ENCODE peak calls at places on chromosomes 16 and 17, in seven cellular contexts. One of them, this sample, is unnamed.

GRCh38 chr16:15518412-15519351 is 84.3 kb downstream of the BMERB1 start:
- DNase-seq in neural progenitor cell: no peak
- DNase-seq in right lobe of liver: no peak
- DNase-seq in OCI-M1: no peak
- DNase-seq in T-helper 1 cell: no peak
- DNase-seq in nephron progenitor cell: no peak
- DNase-seq in cardiac muscle cell: peak; percentile 93
- DNase-seq in this sample: peak; percentile 76

GRCh38 chr16:80794071-80794470 is 10.3 kb downstream of the CDYL2 start:
- DNase-seq in nephron progenitor cell: no peak
- DNase-seq in neural progenitor cell: no peak
- DNase-seq in cardiac muscle cell: no peak
- DNase-seq in right lobe of liver: no peak
- DNase-seq in T-helper 1 cell: no peak
- DNase-seq in OCI-M1: no peak
- DNase-seq in this sample: no peak

GRCh38 chr17:55068862-55069771 is 100.6 kb downstream of the STXBP4 start:
- DNase-seq in T-helper 1 cell: no peak
- DNase-seq in cardiac muscle cell: no peak
- DNase-seq in nephron progenitor cell: no peak
- DNase-seq in OCI-M1: peak; percentile 55
- DNase-seq in right lobe of liver: no peak
- DNase-seq in neural progenitor cell: no peak
- DNase-seq in this sample: no peak

GRCh38 chr16:78094166-78094565 is 5.3 kb upstream of the WWOX start:
- DNase-seq in nephron progenitor cell: no peak
- DNase-seq in OCI-M1: peak; percentile 14
- DNase-seq in right lobe of liver: no peak
- DNase-seq in cardiac muscle cell: no peak
- DNase-seq in neural progenitor cell: no peak
- DNase-seq in T-helper 1 cell: no peak
- DNase-seq in this sample: no peak

GRCh38 chr17:30244853-30245385 is 9.4 kb upstream of the SLC6A4 start:
- DNase-seq in cardiac muscle cell: no peak
- DNase-seq in right lobe of liver: no peak
- DNase-seq in T-helper 1 cell: no peak
- DNase-seq in nephron progenitor cell: no peak
- DNase-seq in neural progenitor cell: no peak
- DNase-seq in OCI-M1: no peak
- DNase-seq in this sample: no peak

GRCh38 chr16:64489449-64489848 is 632.4 kb downstream of the CDH11 start:
- DNase-seq in neural progenitor cell: no peak
- DNase-seq in cardiac muscle cell: no peak
- DNase-seq in OCI-M1: no peak
- DNase-seq in nephron progenitor cell: no peak
- DNase-seq in T-helper 1 cell: no peak
- DNase-seq in right lobe of liver: no peak
- DNase-seq in this sample: no peak

GRCh38 chr17:7438050-7438614 is 1.2 kb upstream of the FGF11 start:
- DNase-seq in OCI-M1: peak; percentile 71
- DNase-seq in neural progenitor cell: peak; percentile 88
- DNase-seq in cardiac muscle cell: peak; percentile 17
- DNase-seq in T-helper 1 cell: no peak
- DNase-seq in nephron progenitor cell: peak; percentile 86
- DNase-seq in right lobe of liver: peak; percentile 74
- DNase-seq in this sample: peak; percentile 52

GRCh38 chr17:12665263-12666210 is at the start of gene MYOCD:
- DNase-seq in OCI-M1: no peak
- DNase-seq in nephron progenitor cell: peak; percentile 83
- DNase-seq in neural progenitor cell: peak; percentile 97
- DNase-seq in cardiac muscle cell: peak; percentile 16
- DNase-seq in T-helper 1 cell: no peak
- DNase-seq in right lobe of liver: no peak
- DNase-seq in this sample: no peak

GRCh38 chr16:67928561-67929364 is 2.9 kb downstream of the CTRL start:
- DNase-seq in nephron progenitor cell: peak; percentile 78
- DNase-seq in right lobe of liver: peak; percentile 77
- DNase-seq in T-helper 1 cell: peak; percentile 46
- DNase-seq in cardiac muscle cell: peak; percentile 70
- DNase-seq in OCI-M1: peak; percentile 81
- DNase-seq in neural progenitor cell: peak; percentile 79
- DNase-seq in this sample: peak; percentile 83

GRCh38 chr16:48158296-48158695 is 2.5 kb upstream of the ABCC12 start:
- DNase-seq in T-helper 1 cell: no peak
- DNase-seq in neural progenitor cell: no peak
- DNase-seq in OCI-M1: no peak
- DNase-seq in nephron progenitor cell: no peak
- DNase-seq in cardiac muscle cell: peak; percentile 45
- DNase-seq in right lobe of liver: no peak
- DNase-seq in this sample: no peak

GRCh38 chr16:84607694-84608093 is 10.2 kb downstream of the COTL1 start:
- DNase-seq in neural progenitor cell: no peak
- DNase-seq in OCI-M1: peak; percentile 87
- DNase-seq in right lobe of liver: no peak
- DNase-seq in nephron progenitor cell: no peak
- DNase-seq in cardiac muscle cell: no peak
- DNase-seq in T-helper 1 cell: no peak
- DNase-seq in this sample: no peak

GRCh38 chr16:13471036-13471435 is 448.9 kb upstream of the ERCC4 start:
- DNase-seq in T-helper 1 cell: no peak
- DNase-seq in cardiac muscle cell: no peak
- DNase-seq in OCI-M1: no peak
- DNase-seq in neural progenitor cell: peak; percentile 38
- DNase-seq in nephron progenitor cell: peak; percentile 58
- DNase-seq in right lobe of liver: no peak
- DNase-seq in this sample: no peak

GRCh38 chr17:63399316-63399715 is 46.8 kb downstream of the CYB561 start:
- DNase-seq in cardiac muscle cell: peak; percentile 66
- DNase-seq in right lobe of liver: no peak
- DNase-seq in T-helper 1 cell: no peak
- DNase-seq in OCI-M1: no peak
- DNase-seq in neural progenitor cell: no peak
- DNase-seq in nephron progenitor cell: no peak
- DNase-seq in this sample: no peak

GRCh38 chr16:67296422-67296821 is 17.1 kb downstream of the PLEKHG4 start:
- DNase-seq in cardiac muscle cell: peak; percentile 38
- DNase-seq in T-helper 1 cell: no peak
- DNase-seq in OCI-M1: no peak
- DNase-seq in right lobe of liver: no peak
- DNase-seq in neural progenitor cell: no peak
- DNase-seq in nephron progenitor cell: no peak
- DNase-seq in this sample: no peak

GRCh38 chr16:66437391-66437945 is 10.4 kb downstream of the BEAN1 start:
- DNase-seq in neural progenitor cell: no peak
- DNase-seq in T-helper 1 cell: no peak
- DNase-seq in right lobe of liver: no peak
- DNase-seq in cardiac muscle cell: no peak
- DNase-seq in nephron progenitor cell: no peak
- DNase-seq in OCI-M1: no peak
- DNase-seq in this sample: no peak